ENCODE peak calls at places on chromosomes 13 and 19, in seven cellular contexts. One of them, this sample, is unnamed. For H3K4me1, the result is how much of the 10 kb centered on the place peaks cover.

GRCh38 chr19:38877781-38878574 is at the start of gene RINL:
- DNase-seq in stomach: peak
- DNase-seq in transverse colon: peak
- DNase-seq in sigmoid colon: no peak
- DNase-seq in suprapubic skin: no peak
- DNase-seq in upper lobe of left lung: peak
- DNase-seq in SK-N-SH: peak
- DNase-seq in this sample: no peak

GRCh38 chr13:109610517-109610916 is 175.9 kb downstream of the IRS2 start:
- DNase-seq in suprapubic skin: no peak
- DNase-seq in sigmoid colon: peak
- DNase-seq in transverse colon: peak
- DNase-seq in stomach: peak
- DNase-seq in upper lobe of left lung: peak
- DNase-seq in SK-N-SH: peak
- DNase-seq in this sample: peak

GRCh38 chr19:55464039-55464668 is 397 bp downstream of the C19orf85 start:
- DNase-seq in suprapubic skin: no peak
- DNase-seq in stomach: no peak
- DNase-seq in sigmoid colon: no peak
- DNase-seq in SK-N-SH: no peak
- DNase-seq in transverse colon: no peak
- DNase-seq in upper lobe of left lung: no peak
- DNase-seq in this sample: no peak

GRCh38 chr13:99386911-99387788 is 80.0 kb upstream of the GPR183 start:
- DNase-seq in stomach: peak
- DNase-seq in SK-N-SH: peak
- DNase-seq in upper lobe of left lung: peak
- DNase-seq in sigmoid colon: no peak
- DNase-seq in suprapubic skin: no peak
- DNase-seq in transverse colon: peak
- DNase-seq in this sample: no peak

GRCh38 chr19:16446108-16447014 is 25.4 kb downstream of the EPS15L1 start:
- DNase-seq in upper lobe of left lung: no peak
- DNase-seq in suprapubic skin: no peak
- DNase-seq in SK-N-SH: no peak
- DNase-seq in transverse colon: no peak
- DNase-seq in sigmoid colon: no peak
- DNase-seq in stomach: no peak
- DNase-seq in this sample: no peak

GRCh38 chr19:55446060-55446459 is 3.0 kb upstream of the SHISA7 start:
- DNase-seq in sigmoid colon: no peak
- DNase-seq in SK-N-SH: no peak
- DNase-seq in upper lobe of left lung: no peak
- DNase-seq in transverse colon: no peak
- DNase-seq in suprapubic skin: no peak
- DNase-seq in stomach: no peak
- DNase-seq in this sample: no peak

GRCh38 chr19:10535613-10536012 is 8.1 kb upstream of the ATG4D start:
- DNase-seq in sigmoid colon: no peak
- DNase-seq in upper lobe of left lung: no peak
- DNase-seq in SK-N-SH: no peak
- DNase-seq in transverse colon: no peak
- DNase-seq in suprapubic skin: no peak
- DNase-seq in stomach: no peak
- DNase-seq in this sample: no peak

GRCh38 chr19:13015361-13016231 is 20.3 kb downstream of the NFIX start:
- DNase-seq in transverse colon: no peak
- DNase-seq in upper lobe of left lung: no peak
- DNase-seq in stomach: no peak
- DNase-seq in suprapubic skin: no peak
- DNase-seq in sigmoid colon: no peak
- DNase-seq in SK-N-SH: no peak
- DNase-seq in this sample: no peak

GRCh38 chr19:38173324-38174041 is 50.5 kb downstream of the DPF1 start:
- DNase-seq in sigmoid colon: no peak
- DNase-seq in suprapubic skin: no peak
- DNase-seq in stomach: peak
- DNase-seq in SK-N-SH: peak
- DNase-seq in transverse colon: no peak
- DNase-seq in upper lobe of left lung: no peak
- DNase-seq in this sample: no peak

GRCh38 chr19:57302727-57303401 is 17.4 kb upstream of the ZNF543 start:
- DNase-seq in sigmoid colon: no peak
- DNase-seq in SK-N-SH: no peak
- DNase-seq in stomach: no peak
- DNase-seq in transverse colon: no peak
- DNase-seq in upper lobe of left lung: no peak
- DNase-seq in suprapubic skin: no peak
- DNase-seq in this sample: no peak

GRCh38 chr19:54551293-54551692 is 22.3 kb upstream of the LILRA2 start:
- DNase-seq in sigmoid colon: no peak
- DNase-seq in upper lobe of left lung: no peak
- DNase-seq in transverse colon: no peak
- DNase-seq in stomach: no peak
- DNase-seq in suprapubic skin: no peak
- DNase-seq in SK-N-SH: no peak
- DNase-seq in this sample: no peak

GRCh38 chr19:15074371-15074770 is 7.6 kb upstream of the OR1I1 start:
- DNase-seq in sigmoid colon: no peak
- DNase-seq in transverse colon: no peak
- DNase-seq in stomach: no peak
- DNase-seq in SK-N-SH: no peak
- DNase-seq in upper lobe of left lung: no peak
- DNase-seq in suprapubic skin: no peak
- DNase-seq in this sample: no peak

GRCh38 chr13:111537115-111537728 is 216.8 kb downstream of the TEX29 start:
- DNase-seq in transverse colon: no peak
- DNase-seq in SK-N-SH: no peak
- DNase-seq in sigmoid colon: no peak
- DNase-seq in suprapubic skin: peak
- DNase-seq in upper lobe of left lung: peak
- DNase-seq in stomach: no peak
- DNase-seq in this sample: no peak

GRCh38 chr13:30158774-30159445 is 148.4 kb downstream of the KATNAL1 start:
- DNase-seq in transverse colon: no peak
- DNase-seq in sigmoid colon: peak
- DNase-seq in stomach: peak
- DNase-seq in suprapubic skin: no peak
- DNase-seq in SK-N-SH: no peak
- DNase-seq in upper lobe of left lung: no peak
- DNase-seq in this sample: peak

GRCh38 chr19:10403137-10404021 is at the start of gene CDC37:
- DNase-seq in sigmoid colon: peak
- DNase-seq in transverse colon: peak
- DNase-seq in stomach: peak
- DNase-seq in suprapubic skin: peak
- DNase-seq in SK-N-SH: peak
- DNase-seq in upper lobe of left lung: peak
- DNase-seq in this sample: peak

GRCh38 chr13:27296496-27296895 is 25.9 kb downstream of the RASL11A start:
- DNase-seq in suprapubic skin: no peak
- DNase-seq in transverse colon: no peak
- DNase-seq in sigmoid colon: no peak
- DNase-seq in upper lobe of left lung: no peak
- DNase-seq in SK-N-SH: no peak
- DNase-seq in stomach: no peak
- DNase-seq in this sample: no peak

DNA sequence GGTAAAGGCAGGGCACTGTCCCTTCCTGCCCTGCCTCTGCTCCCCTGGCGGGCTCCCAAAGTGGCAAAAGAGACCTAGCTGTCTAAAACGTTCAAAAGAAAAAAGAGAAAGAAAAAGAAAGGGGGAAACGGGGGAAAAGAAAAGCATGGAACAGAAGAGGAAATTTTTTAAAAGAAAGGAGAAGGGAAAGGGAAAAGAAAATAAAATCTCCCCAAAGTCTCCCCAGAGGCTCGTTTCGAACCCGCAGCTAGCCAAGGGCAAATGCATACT is 37.0 kb upstream of the FLT1 start:
- DNase-seq in stomach: no peak
- DNase-seq in SK-N-SH: no peak
- DNase-seq in transverse colon: no peak
- DNase-seq in upper lobe of left lung: no peak
- DNase-seq in sigmoid colon: no peak
- DNase-seq in suprapubic skin: no peak
- DNase-seq in this sample: no peak
- H3K4me3 ChIP-seq in stomach: peak
- H3K4me3 ChIP-seq in SK-N-SH: peak
- H3K4me3 ChIP-seq in transverse colon: peak
- H3K4me3 ChIP-seq in upper lobe of left lung: peak
- H3K4me3 ChIP-seq in sigmoid colon: no peak
- H3K4me3 ChIP-seq in suprapubic skin: peak
- H3K4me3 ChIP-seq in this sample: peak

GRCh38 chr13:44904982-44905381 is 84.3 kb downstream of the NUFIP1 start:
- DNase-seq in suprapubic skin: peak
- DNase-seq in upper lobe of left lung: no peak
- DNase-seq in SK-N-SH: no peak
- DNase-seq in stomach: peak
- DNase-seq in transverse colon: peak
- DNase-seq in sigmoid colon: peak
- DNase-seq in this sample: peak
- TF ChIP-seq EP300 in suprapubic skin: no peak
- TF ChIP-seq EP300 in upper lobe of left lung: no peak
- TF ChIP-seq EP300 in SK-N-SH: no peak
- TF ChIP-seq EP300 in stomach: no peak
- TF ChIP-seq EP300 in transverse colon: no peak
- TF ChIP-seq EP300 in sigmoid colon: no peak
- TF ChIP-seq EP300 in this sample: peak

GRCh38 chr19:5116292-5116691 is 147.4 kb downstream of the KDM4B start:
- DNase-seq in suprapubic skin: no peak
- DNase-seq in sigmoid colon: no peak
- DNase-seq in SK-N-SH: no peak
- DNase-seq in stomach: no peak
- DNase-seq in upper lobe of left lung: no peak
- DNase-seq in transverse colon: no peak
- DNase-seq in this sample: no peak
- H3K4me1 ChIP-seq in suprapubic skin: under half
- H3K4me1 ChIP-seq in sigmoid colon: under half
- H3K4me1 ChIP-seq in SK-N-SH: under half
- H3K4me1 ChIP-seq in stomach: under half
- H3K4me1 ChIP-seq in upper lobe of left lung: under half
- H3K4me1 ChIP-seq in transverse colon: under half
- H3K4me1 ChIP-seq in this sample: under half

DNA sequence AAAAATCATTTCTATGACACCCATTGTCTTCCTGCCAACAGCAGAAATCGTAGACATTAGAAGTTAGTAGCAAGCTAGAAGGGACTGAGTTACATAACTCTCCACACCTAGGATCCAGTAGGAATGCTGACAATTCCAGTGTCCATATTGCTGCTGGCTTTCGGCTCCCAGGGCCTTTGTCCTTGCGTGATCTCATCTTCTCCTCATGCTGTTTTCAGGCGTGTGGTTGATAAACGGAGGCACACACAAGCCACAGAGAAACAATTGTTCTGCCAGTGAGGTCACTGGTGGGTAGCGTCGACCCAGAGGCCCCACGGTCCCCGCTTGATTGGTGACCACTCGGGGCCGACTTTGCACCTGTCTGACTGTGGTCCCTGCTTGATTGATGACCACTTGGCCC is 31.6 kb upstream of the F7 start:
- DNase-seq in sigmoid colon: no peak
- DNase-seq in upper lobe of left lung: no peak
- DNase-seq in stomach: no peak
- DNase-seq in transverse colon: no peak
- DNase-seq in SK-N-SH: no peak
- DNase-seq in suprapubic skin: no peak
- DNase-seq in this sample: no peak
- H3K4me3 ChIP-seq in sigmoid colon: no peak
- H3K4me3 ChIP-seq in upper lobe of left lung: no peak
- H3K4me3 ChIP-seq in stomach: no peak
- H3K4me3 ChIP-seq in transverse colon: no peak
- H3K4me3 ChIP-seq in SK-N-SH: no peak
- H3K4me3 ChIP-seq in suprapubic skin: no peak
- H3K4me3 ChIP-seq in this sample: no peak

GRCh38 chr13:97257800-97258799 is 36.0 kb downstream of the MBNL2 start:
- DNase-seq in sigmoid colon: peak
- DNase-seq in upper lobe of left lung: peak
- DNase-seq in suprapubic skin: peak
- DNase-seq in stomach: no peak
- DNase-seq in transverse colon: no peak
- DNase-seq in SK-N-SH: no peak
- DNase-seq in this sample: no peak
- TF ChIP-seq EP300 in sigmoid colon: no peak
- TF ChIP-seq EP300 in upper lobe of left lung: no peak
- TF ChIP-seq EP300 in suprapubic skin: no peak
- TF ChIP-seq EP300 in stomach: peak
- TF ChIP-seq EP300 in transverse colon: no peak
- TF ChIP-seq EP300 in SK-N-SH: peak
- TF ChIP-seq EP300 in this sample: peak

DNA sequence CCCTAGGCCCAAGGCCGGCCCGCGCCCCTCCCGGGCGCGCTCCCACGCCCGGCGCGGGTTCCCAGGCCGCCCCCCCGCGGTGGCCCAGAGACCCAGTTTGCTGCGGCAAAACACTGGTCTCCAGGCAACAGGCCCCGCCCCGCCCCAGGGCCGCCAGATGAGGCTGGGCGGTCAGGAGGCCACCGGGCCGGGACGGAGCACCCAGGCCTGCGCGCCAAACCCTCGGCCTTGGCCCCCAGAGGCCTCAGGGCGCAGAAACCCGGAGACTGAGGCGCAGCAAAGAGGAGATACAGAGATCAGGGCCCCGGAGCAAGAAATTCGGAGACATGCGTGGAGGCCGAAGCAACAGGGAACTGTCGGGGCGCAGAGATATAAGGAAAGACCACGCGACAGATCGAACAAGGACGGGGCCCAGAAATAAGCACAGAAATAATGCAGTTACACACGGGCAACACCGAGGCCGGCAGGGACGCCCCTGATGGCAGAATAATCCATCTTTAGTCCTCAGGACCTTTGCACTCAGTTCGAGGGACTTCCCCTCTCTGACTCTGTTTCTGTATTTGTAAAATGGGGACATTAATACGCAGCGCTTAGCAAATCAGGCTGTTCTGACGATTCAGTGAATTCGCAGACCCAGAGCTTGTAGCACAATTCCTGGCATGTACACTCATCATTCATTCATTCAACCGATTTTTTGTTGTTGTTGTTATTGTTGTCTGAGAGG is 20.8 kb upstream of the ERCC1 start:
- DNase-seq in SK-N-SH: peak
- DNase-seq in upper lobe of left lung: peak
- DNase-seq in sigmoid colon: peak
- DNase-seq in stomach: peak
- DNase-seq in transverse colon: peak
- DNase-seq in suprapubic skin: peak
- DNase-seq in this sample: peak
- H3K4me1 ChIP-seq in SK-N-SH: under half
- H3K4me1 ChIP-seq in upper lobe of left lung: under half
- H3K4me1 ChIP-seq in sigmoid colon: under half
- H3K4me1 ChIP-seq in stomach: under half
- H3K4me1 ChIP-seq in transverse colon: under half
- H3K4me1 ChIP-seq in suprapubic skin: half or more
- H3K4me1 ChIP-seq in this sample: under half